ENCODE peak calls at places on chromosomes 13 and 19, in four cellular contexts. Q is iPS DF 6.9, R is thoracic aorta, X is tibial nerve. U is an unnamed sample.

GRCh38 chr13:99729745-99730144 is 228.5 kb downstream of the TM9SF2 start:
- DNase-seq in Q (no peak), R (no peak), X (no peak), U (no peak)

GRCh38 chr13:98930014-98930625 is 47.7 kb downstream of the DOCK9 start:
- DNase-seq in Q (no peak), R (no peak), X (no peak), U (no peak)

GRCh38 chr19:58519087-58519354 is 589 bp downstream of the ZBTB45 start:
- DNase-seq in Q (no peak), R (no peak), X (peak), U (peak)

GRCh38 chr19:7230826-7231225 is 63.4 kb downstream of the INSR start:
- DNase-seq in Q (no peak), R (no peak), X (no peak), U (peak)

GRCh38 chr19:3095375-3096191 is 1.4 kb downstream of the GNA11 start:
- DNase-seq in Q (no peak), R (no peak), X (no peak), U (no peak)

GRCh38 chr19:15995536-15995935 is 46.7 kb downstream of the OR10H4 start:
- DNase-seq in Q (no peak), R (no peak), X (no peak), U (no peak)

GRCh38 chr19:46361915-46362314 is 15.0 kb downstream of the PPP5C start:
- DNase-seq in Q (no peak), R (no peak), X (no peak), U (no peak)

GRCh38 chr13:27770809-27771208 is 21.5 kb upstream of the GSX1 start:
- DNase-seq in Q (no peak), R (no peak), X (no peak), U (no peak)

GRCh38 chr13:110293037-110293436 is 13.9 kb downstream of the COL4A1 start:
- DNase-seq in Q (no peak), R (no peak), X (no peak), U (peak)

GRCh38 chr13:79196366-79196765 is 209.7 kb downstream of the RBM26 start:
- DNase-seq in Q (no peak), R (no peak), X (no peak), U (no peak)

GRCh38 chr19:51637362-51637978 is 7.3 kb upstream of the SIGLEC5 start:
- DNase-seq in Q (no peak), R (no peak), X (no peak), U (no peak)

GRCh38 chr13:21074601-21075302 is 13.4 kb upstream of the LATS2 start:
- DNase-seq in Q (no peak), R (no peak), X (peak), U (peak)

GRCh38 chr13:51435002-51435578 is 17.7 kb downstream of the INTS6 start:
- DNase-seq in Q (no peak), R (no peak), X (no peak), U (no peak)

GRCh38 chr19:38543807-38544568 is 73.8 kb downstream of the MAP4K1 start:
- DNase-seq in Q (peak), R (peak), X (peak), U (peak)

GRCh38 chr19:18603958-18604819 is 2.4 kb downstream of the CRLF1 start:
- DNase-seq in Q (no peak), R (no peak), X (no peak), U (no peak)

GRCh38 chr19:45439569-45440258 is 16.0 kb upstream of the ERCC1 start:
- DNase-seq in Q (no peak), R (peak), X (peak), U (peak)

GRCh38 chr13:97222934-97223710 is 989 bp downstream of the MBNL2 start:
- DNase-seq in Q (no peak), R (no peak), X (no peak), U (no peak)

GRCh38 chr19:5339950-5340636 is 519 bp downstream of the PTPRS start:
- DNase-seq in Q (no peak), R (no peak), X (no peak), U (no peak)

GRCh38 chr13:31409678-31410356 is 210.0 kb downstream of the B3GLCT start:
- DNase-seq in Q (no peak), R (no peak), X (no peak), U (no peak)

GRCh38 chr19:15268192-15268927 is 36.1 kb upstream of the EPHX3 start:
- DNase-seq in Q (no peak), R (no peak), X (no peak), U (no peak)

GRCh38 chr13:59112375-59112774 is 1051.4 kb downstream of the DIAPH3 start:
- DNase-seq in Q (no peak), R (no peak), X (no peak), U (peak)

GRCh38 chr13:110713981-110714797 is 689 bp downstream of the ING1 start:
- DNase-seq in Q (no peak), R (no peak), X (peak), U (peak)

GRCh38 chr13:47087841-47088240 is 191.0 kb upstream of the HTR2A start:
- DNase-seq in Q (no peak), R (no peak), X (no peak), U (no peak)

GRCh38 chr19:2270157-2270571 is 11.8 kb downstream of the PEAK3 start:
- DNase-seq in Q (no peak), R (no peak), X (peak), U (no peak)

GRCh38 chr19:38674388-38675133 is 27.1 kb downstream of the ACTN4 start:
- DNase-seq in Q (no peak), R (no peak), X (no peak), U (no peak)

GRCh38 chr13:65497265-65497664 is 1732.9 kb downstream of the PCDH9 start:
- DNase-seq in Q (no peak), R (no peak), X (no peak), U (no peak)

GRCh38 chr19:35479278-35479677 is 11.0 kb downstream of the KRTDAP start:
- DNase-seq in Q (no peak), R (no peak), X (no peak), U (no peak)

GRCh38 chr19:7734220-7735203 is 2.6 kb upstream of the CLEC4G start:
- DNase-seq in Q (no peak), R (no peak), X (peak), U (no peak)

GRCh38 chr19:44627631-44628030 is 14.3 kb downstream of the IGSF23 start:
- DNase-seq in Q (no peak), R (no peak), X (no peak), U (no peak)

GRCh38 chr13:48078251-48078656 is 16.6 kb downstream of the MED4 start:
- DNase-seq in Q (no peak), R (no peak), X (no peak), U (no peak)

GRCh38 chr13:38577048-38577447 is 109.8 kb upstream of the FREM2 start:
- DNase-seq in Q (no peak), R (no peak), X (no peak), U (no peak)

GRCh38 chr19:55605207-55605636 is 225 bp upstream of the ZNF865 start:
- DNase-seq in Q (no peak), R (peak), X (peak), U (peak)

GRCh38 chr13:97141564-97142005 is 80.5 kb upstream of the MBNL2 start:
- DNase-seq in Q (peak), R (no peak), X (peak), U (peak)

GRCh38 chr13:40982772-40983171 is 36.3 kb downstream of the ELF1 start:
- DNase-seq in Q (no peak), R (no peak), X (peak), U (no peak)

GRCh38 chr13:40981949-40982348 is 37.2 kb downstream of the ELF1 start:
- DNase-seq in Q (no peak), R (no peak), X (no peak), U (no peak)

GRCh38 chr13:40979232-40979631 is 39.9 kb downstream of the ELF1 start:
- DNase-seq in Q (no peak), R (no peak), X (no peak), U (no peak)

GRCh38 chr13:40981361-40981760 is 37.8 kb downstream of the ELF1 start:
- DNase-seq in Q (no peak), R (no peak), X (no peak), U (no peak)

DNA sequence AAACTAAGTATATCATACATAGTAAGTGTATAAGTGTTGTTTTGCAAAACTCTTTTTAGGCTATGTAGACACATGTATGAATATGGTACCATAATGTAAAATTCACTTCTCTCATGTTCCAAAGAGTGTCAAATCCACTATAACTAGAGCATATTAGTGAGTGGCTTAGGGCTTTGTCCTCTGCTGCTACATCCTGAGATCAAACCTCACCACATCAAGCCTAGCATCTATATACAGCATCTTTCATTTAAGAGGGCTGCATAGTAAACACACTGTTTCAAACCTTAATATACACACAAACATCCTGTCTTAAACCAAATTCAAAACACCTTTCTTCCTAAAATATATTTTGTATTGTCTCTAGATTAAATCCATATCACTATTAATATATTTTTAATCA is 38.6 kb downstream of the ELF1 start:
- DNase-seq in Q (no peak), R (no peak), X (no peak), U (no peak)
- H3K4me3 ChIP-seq in Q (no peak), R (peak), X (no peak), U (no peak)

GRCh38 chr19:13027557-13027956 is 32.3 kb downstream of the NFIX start:
- DNase-seq in Q (no peak), R (no peak), X (no peak), U (no peak)

GRCh38 chr19:13025819-13026477 is 30.7 kb downstream of the NFIX start:
- DNase-seq in Q (no peak), R (no peak), X (no peak), U (no peak)

GRCh38 chr19:13024958-13025653 is 29.8 kb downstream of the NFIX start:
- DNase-seq in Q (no peak), R (no peak), X (no peak), U (no peak)

GRCh38 chr19:13027031-13027430 is 31.8 kb downstream of the NFIX start:
- DNase-seq in Q (no peak), R (no peak), X (no peak), U (no peak)

GRCh38 chr19:13026478-13026999 is 31.3 kb downstream of the NFIX start:
- DNase-seq in Q (no peak), R (no peak), X (no peak), U (no peak)
- H3K4me3 ChIP-seq in Q (no peak), R (peak), X (no peak), U (peak)

DNA sequence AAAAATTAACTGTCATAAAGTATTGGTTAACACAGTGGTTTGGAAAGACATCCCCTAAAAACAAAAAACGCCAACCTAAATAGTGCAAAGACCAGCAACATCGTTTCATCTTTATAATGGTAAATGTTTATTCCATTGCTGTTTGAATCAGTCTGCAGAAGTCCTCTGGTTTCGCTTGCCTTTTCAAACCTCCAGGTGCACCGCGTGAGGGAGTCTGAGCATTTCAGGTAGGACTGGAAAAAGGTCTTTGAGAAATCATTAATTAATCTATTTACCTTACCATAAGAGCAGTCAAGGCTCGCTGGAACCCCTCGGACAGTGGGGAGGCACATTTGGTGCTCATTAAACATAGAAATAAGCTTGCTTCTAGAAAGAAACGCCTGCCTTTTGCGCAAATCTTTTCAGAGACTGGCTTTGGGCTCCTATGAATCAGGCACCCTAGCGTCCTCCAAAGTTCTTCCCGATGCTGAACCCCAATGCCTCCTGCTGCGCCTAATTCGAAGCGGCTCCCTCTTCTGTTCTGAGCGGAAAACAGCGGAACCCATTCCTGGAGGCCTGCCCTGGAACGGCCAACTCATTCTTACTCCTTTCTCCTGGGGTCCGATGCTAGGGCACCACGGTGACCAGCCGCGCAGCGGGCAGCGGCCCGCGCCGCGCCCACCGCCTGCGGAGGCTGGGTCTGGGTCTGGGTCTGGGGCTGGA is 942 bp upstream of the MTUS2 start:
- DNase-seq in Q (no peak), R (no peak), X (no peak), U (no peak)
- H3K4me3 ChIP-seq in Q (peak), R (peak), X (no peak), U (peak)

GRCh38 chr19:10087296-10088061 is 1.4 kb downstream of the SHFL start:
- DNase-seq in Q (no peak), R (no peak), X (no peak), U (no peak)
- H3K4me3 ChIP-seq in Q (peak), R (peak), X (peak), U (peak)

DNA sequence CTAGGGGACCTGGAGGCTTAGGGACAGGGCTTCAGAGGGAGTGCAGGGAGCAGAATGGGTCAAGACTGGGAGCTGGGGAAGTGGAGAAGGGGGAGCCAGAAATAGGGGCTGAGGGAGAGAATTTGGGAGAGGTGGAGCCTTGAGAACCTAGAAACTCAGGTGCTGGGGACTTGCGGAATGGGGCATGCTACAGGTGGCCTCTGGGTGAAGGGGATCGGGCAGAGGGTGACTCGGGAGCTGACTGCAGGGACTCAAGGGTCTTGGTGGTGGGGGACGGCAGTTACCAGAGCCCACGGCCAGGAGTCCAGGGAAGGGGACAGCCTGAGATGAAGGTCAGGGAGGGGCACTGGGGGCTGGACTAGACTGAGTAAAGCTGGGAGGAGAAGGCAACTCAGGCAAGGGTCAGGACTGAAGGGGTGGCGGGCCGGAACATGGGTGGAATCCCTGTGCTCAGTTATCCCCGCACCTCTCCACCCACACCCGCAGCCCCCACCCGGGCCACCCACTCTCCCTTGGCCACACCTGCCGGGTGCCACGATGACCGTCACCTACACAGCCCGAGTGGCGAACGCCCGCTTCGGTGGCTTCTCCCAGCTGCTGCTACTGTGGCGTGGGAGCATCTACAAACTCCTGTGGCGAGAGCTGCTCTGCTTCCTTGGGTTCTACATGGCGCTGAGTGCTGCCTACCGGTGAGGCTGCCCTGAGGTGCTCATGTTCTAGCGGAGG is 628 bp downstream of the BEST2 start:
- DNase-seq in Q (no peak), R (no peak), X (no peak), U (no peak)
- H3K4me3 ChIP-seq in Q (peak), R (no peak), X (no peak), U (no peak)

GRCh38 chr19:13057147-13057572 is 45.5 kb downstream of the LYL1 start:
- DNase-seq in Q (no peak), R (no peak), X (no peak), U (no peak)

GRCh38 chr19:13055213-13056051 is 47.2 kb downstream of the LYL1 start:
- DNase-seq in Q (no peak), R (peak), X (peak), U (peak)

GRCh38 chr19:13054605-13055212 is 47.9 kb downstream of the LYL1 start:
- DNase-seq in Q (no peak), R (no peak), X (peak), U (no peak)

GRCh38 chr19:13057744-13058143 is 44.9 kb downstream of the LYL1 start:
- DNase-seq in Q (no peak), R (no peak), X (no peak), U (no peak)

DNA sequence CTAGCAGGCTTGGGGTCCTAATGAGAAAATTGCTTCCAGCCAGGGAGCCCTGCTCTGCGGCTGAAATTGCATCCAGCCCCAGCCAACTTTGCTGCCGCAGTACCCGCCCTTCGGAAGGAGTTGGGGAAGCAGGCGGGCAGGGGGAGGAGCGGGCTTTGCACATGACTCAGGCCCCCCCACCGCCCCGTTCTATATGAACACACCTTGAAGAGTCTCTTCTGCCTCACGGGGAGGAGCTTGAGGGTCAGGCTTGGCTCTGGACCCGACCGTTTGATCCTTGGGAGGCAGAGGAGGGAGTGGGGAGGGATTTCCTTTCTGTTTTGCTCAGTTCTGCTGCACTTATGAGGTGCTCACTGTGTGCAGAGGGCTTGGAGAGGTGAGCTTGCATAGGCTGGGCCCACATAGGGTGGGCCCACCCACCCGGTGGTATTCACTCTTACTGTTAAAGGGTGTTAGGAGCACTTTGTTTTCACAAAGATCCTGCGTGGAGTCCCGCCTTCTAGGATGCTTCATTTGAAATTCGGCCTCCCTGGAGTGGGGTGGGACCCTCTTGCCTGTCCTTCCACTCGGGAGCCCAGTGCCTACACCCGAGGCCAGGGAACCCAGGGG is 46.5 kb downstream of the LYL1 start:
- DNase-seq in Q (no peak), R (no peak), X (peak), U (no peak)
- H3K4me3 ChIP-seq in Q (no peak), R (peak), X (no peak), U (no peak)

DNA sequence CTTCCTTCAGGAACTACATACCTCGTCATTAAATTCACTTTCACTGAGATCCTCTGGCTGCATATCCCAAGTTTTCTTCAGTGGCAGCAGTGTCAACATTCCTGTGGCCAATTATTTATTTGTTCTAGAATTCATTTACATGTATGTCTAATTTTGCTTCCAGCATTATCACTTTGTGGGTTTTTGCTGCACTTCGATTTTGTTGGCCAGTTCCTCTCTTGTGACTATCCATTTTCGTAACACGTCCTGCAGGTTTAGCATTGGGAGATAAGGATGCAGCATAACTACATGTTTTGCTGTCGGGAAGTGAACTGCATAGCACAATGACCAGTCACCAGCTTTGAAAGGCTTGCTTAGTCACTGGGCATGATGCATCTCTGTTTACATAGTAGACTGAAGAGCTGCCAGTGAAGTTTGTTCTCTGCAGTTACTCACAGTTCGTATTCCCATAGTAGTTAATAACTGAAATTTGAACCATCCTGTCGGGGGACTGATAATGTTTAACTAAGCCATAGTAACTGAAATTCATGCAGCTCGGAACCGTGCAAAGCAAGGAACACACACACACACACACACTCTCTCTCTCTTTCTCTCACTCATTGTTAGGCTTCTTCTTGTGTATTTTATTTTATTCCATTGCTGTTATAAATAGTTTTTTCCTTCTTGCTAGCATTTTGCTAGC is 28.3 kb downstream of the ZNF507 start:
- DNase-seq in Q (no peak), R (peak), X (no peak), U (peak)
- H3K4me3 ChIP-seq in Q (no peak), R (peak), X (no peak), U (no peak)

GRCh38 chr19:30425885-30426838 is 54.0 kb downstream of the ZNF536 start:
- DNase-seq in Q (no peak), R (no peak), X (no peak), U (peak)
- H3K4me3 ChIP-seq in Q (no peak), R (no peak), X (no peak), U (no peak)

U was measured in right atrium auricular region.